ENCODE peak calls at places on chromosomes 12 and 14, in five cellular contexts. I is AML-193, L is activated B cell treated with CpG ODN at 0.5 μM for 24 hours, E is cardiac fibroblast, K is LHCN-M2. J is an unnamed sample.

GRCh38 chr12:114709112-114709511 is 25.1 kb upstream of the TBX3 start:
- DNase-seq in I (no peak), L (no peak), E (no peak), K (no peak), J (no peak)

GRCh38 chr14:104754213-104754851 is 1.4 kb downstream of the SIVA1 start:
- DNase-seq in I (no peak), L (no peak), E (no peak), K (no peak), J (no peak)

GRCh38 chr12:99087278-99087677 is 442.2 kb downstream of the APAF1 start:
- DNase-seq in I (no peak), L (no peak), E (no peak), K (no peak), J (no peak)

GRCh38 chr12:47216150-47216677 is 136.5 kb upstream of the AMIGO2 start:
- DNase-seq in I (peak), L (peak), E (no peak), K (no peak), J (no peak)

GRCh38 chr12:14289596-14289995 is 75.9 kb upstream of the ATF7IP start:
- DNase-seq in I (no peak), L (no peak), E (no peak), K (no peak), J (no peak)

GRCh38 chr12:92080390-92081285 is 65.0 kb downstream of the BTG1 start:
- DNase-seq in I (no peak), L (no peak), E (peak), K (peak), J (peak)

GRCh38 chr14:47365248-47365647 is 310.2 kb downstream of the MDGA2 start:
- DNase-seq in I (no peak), L (no peak), E (no peak), K (no peak), J (no peak)

GRCh38 chr14:65173973-65174693 is 71.8 kb upstream of the MAX start:
- DNase-seq in I (no peak), L (no peak), E (no peak), K (no peak), J (no peak)

GRCh38 chr14:74630881-74631690 is 19.0 kb upstream of the LTBP2 start:
- DNase-seq in I (no peak), L (no peak), E (no peak), K (no peak), J (no peak)

J was measured in EL.